ENCODE peak calls at places on chromosomes 6 and 20, in seven cellular contexts. M is NCI-H748 treated with DMSO at 0.1 percent for 48 hours; N is tibial nerve; K is HTR-8/SVneo; E is activated naive CD8-positive, alpha-beta T cell treated with anti-CD3 and anti-CD28 coated beads for 36 hours; D is GM12891; F is NCI-H82. S is an unnamed sample.

GRCh38 chr20:59632426-59633113 is 28.2 kb downstream of the PHACTR3 start:
- DNase-seq in M (no peak), N (no peak), K (no peak), E (no peak), D (no peak), F (no peak), S (peak; percentile 17)

GRCh38 chr20:4472906-4473305 is 248.8 kb upstream of the PRND start:
- DNase-seq in M (no peak), N (no peak), K (no peak), E (no peak), D (no peak), F (no peak), S (no peak)

GRCh38 chr6:50922579-50923525 is 104.2 kb downstream of the TFAP2B start:
- DNase-seq in M (no peak), N (no peak), K (no peak), E (no peak), D (no peak), F (no peak), S (no peak)

GRCh38 chr6:140071115-140071514 is 696.7 kb upstream of the CITED2 start:
- DNase-seq in M (no peak), N (no peak), K (no peak), E (no peak), D (no peak), F (no peak), S (no peak)

GRCh38 chr6:132045877-132046276 is 94.7 kb upstream of the CCN2 start:
- DNase-seq in M (no peak), N (no peak), K (no peak), E (no peak), D (no peak), F (no peak), S (no peak)

GRCh38 chr6:6191476-6191875 is 129.0 kb downstream of the F13A1 start:
- DNase-seq in M (no peak), N (no peak), K (no peak), E (no peak), D (no peak), F (no peak), S (no peak)

GRCh38 chr6:20757761-20758160 is 223.5 kb downstream of the CDKAL1 start:
- DNase-seq in M (no peak), N (no peak), K (no peak), E (no peak), D (no peak), F (no peak), S (no peak)

GRCh38 chr20:10079964-10080363 is 45.2 kb downstream of the ANKEF1 start:
- DNase-seq in M (no peak), N (no peak), K (no peak), E (no peak), D (no peak), F (no peak), S (no peak)

GRCh38 chr6:2875840-2876207 is 27.3 kb downstream of the SERPINB9 start:
- DNase-seq in M (no peak), N (no peak), K (no peak), E (peak; percentile 46), D (peak; percentile 42), F (no peak), S (no peak)

GRCh38 chr6:45822269-45822812 is 193.3 kb downstream of the CLIC5 start:
- DNase-seq in M (no peak), N (no peak), K (no peak), E (no peak), D (no peak), F (no peak), S (peak; percentile 1)

GRCh38 chr20:37390503-37390890 is 44.6 kb downstream of the SRC start:
- DNase-seq in M (no peak), N (no peak), K (no peak), E (no peak), D (no peak), F (no peak), S (no peak)

GRCh38 chr20:15379897-15380296 is 1042.5 kb upstream of the FLRT3 start:
- DNase-seq in M (no peak), N (no peak), K (no peak), E (no peak), D (no peak), F (no peak), S (no peak)

GRCh38 chr6:90319044-90319443 is 22.4 kb upstream of the BACH2 start:
- DNase-seq in M (no peak), N (no peak), K (no peak), E (peak; percentile 16), D (no peak), F (no peak), S (no peak)

GRCh38 chr20:58690851-58691250 is 1.7 kb upstream of the NPEPL1 start:
- DNase-seq in M (no peak), N (peak; percentile 56), K (no peak), E (no peak), D (no peak), F (peak; percentile 61), S (no peak)

GRCh38 chr6:144006731-144007454 is 1.2 kb downstream of the PLAGL1 start:
- DNase-seq in M (no peak), N (no peak), K (no peak), E (peak; percentile 2), D (no peak), F (no peak), S (no peak)

GRCh38 chr6:129766959-129767728 is 57.2 kb upstream of the ARHGAP18 start:
- DNase-seq in M (peak; percentile 15), N (no peak), K (peak; percentile 37), E (peak; percentile 75), D (peak; percentile 16), F (peak; percentile 92), S (peak; percentile 24)

GRCh38 chr6:125519367-125519766 is 217.6 kb upstream of the HDDC2 start:
- DNase-seq in M (no peak), N (no peak), K (no peak), E (no peak), D (no peak), F (no peak), S (no peak)

GRCh38 chr6:24658573-24659511 is 7.9 kb downstream of the TDP2 start:
- DNase-seq in M (no peak), N (no peak), K (no peak), E (no peak), D (no peak), F (no peak), S (no peak)

GRCh38 chr20:37651932-37652331 is 41.9 kb upstream of the CTNNBL1 start:
- DNase-seq in M (no peak), N (no peak), K (peak; percentile 78), E (peak; percentile 42), D (no peak), F (peak; percentile 59), S (no peak)

GRCh38 chr20:58327211-58327610 is 17.7 kb downstream of the RAB22A start:
- DNase-seq in M (no peak), N (no peak), K (no peak), E (no peak), D (no peak), F (no peak), S (no peak)

GRCh38 chr6:38387461-38387860 is 252.3 kb downstream of the BTBD9 start:
- DNase-seq in M (no peak), N (no peak), K (no peak), E (no peak), D (no peak), F (no peak), S (no peak)

GRCh38 chr20:22404609-22405170 is 179.7 kb downstream of the FOXA2 start:
- DNase-seq in M (no peak), N (no peak), K (no peak), E (no peak), D (no peak), F (no peak), S (no peak)

GRCh38 chr6:85482206-85483040 is 32.5 kb downstream of the NT5E start:
- DNase-seq in M (no peak), N (no peak), K (no peak), E (no peak), D (no peak), F (no peak), S (no peak)

GRCh38 chr20:19968488-19969073 is 48.6 kb upstream of the NAA20 start:
- DNase-seq in M (peak; percentile 43), N (no peak), K (no peak), E (no peak), D (no peak), F (no peak), S (no peak)

GRCh38 chr20:6768228-6769185 is 1.0 kb downstream of the BMP2 start:
- DNase-seq in M (no peak), N (peak; percentile 10), K (no peak), E (no peak), D (no peak), F (peak; percentile 16), S (no peak)

GRCh38 chr6:142702501-142703460 is 242.2 kb downstream of the HIVEP2 start:
- DNase-seq in M (no peak), N (peak; percentile 47), K (no peak), E (no peak), D (no peak), F (peak; percentile 8), S (peak; percentile 65)

GRCh38 chr6:165661416-165662001 is 1.5 kb downstream of the PDE10A start:
- DNase-seq in M (no peak), N (no peak), K (no peak), E (no peak), D (no peak), F (no peak), S (no peak)

GRCh38 chr6:70956451-70957283 is at the start of gene B3GAT2:
- DNase-seq in M (no peak), N (no peak), K (no peak), E (peak; percentile 8), D (peak; percentile 17), F (peak; percentile 61), S (peak; percentile 42)

GRCh38 chr6:28393912-28394662 is 5.5 kb downstream of the ZSCAN12 start:
- DNase-seq in M (no peak), N (no peak), K (no peak), E (no peak), D (no peak), F (no peak), S (no peak)

GRCh38 chr6:168451805-168452204 is 10.8 kb downstream of the SMOC2 start:
- DNase-seq in M (no peak), N (no peak), K (no peak), E (no peak), D (no peak), F (no peak), S (no peak)

GRCh38 chr6:44072959-44073611 is 54.2 kb downstream of the MRPL14 start:
- DNase-seq in M (no peak), N (peak; percentile 68), K (peak; percentile 74), E (peak; percentile 89), D (peak; percentile 85), F (no peak), S (no peak)

GRCh38 chr20:53045941-53046340 is 73.8 kb downstream of the TSHZ2 start:
- DNase-seq in M (no peak), N (no peak), K (no peak), E (no peak), D (no peak), F (no peak), S (no peak)

GRCh38 chr20:11270566-11270965 is 596.8 kb upstream of the JAG1 start:
- DNase-seq in M (no peak), N (no peak), K (no peak), E (no peak), D (no peak), F (no peak), S (no peak)

GRCh38 chr20:57677323-57677982 is 32.4 kb downstream of the PMEPA1 start:
- DNase-seq in M (peak; percentile 14), N (no peak), K (no peak), E (no peak), D (no peak), F (no peak), S (no peak)

GRCh38 chr6:24394777-24395437 is 7.8 kb upstream of the MRS2 start:
- DNase-seq in M (no peak), N (no peak), K (peak; percentile 59), E (no peak), D (no peak), F (no peak), S (no peak)

GRCh38 chr6:32415521-32416019 is 8.6 kb upstream of the BTNL2 start:
- DNase-seq in M (peak; percentile 34), N (peak; percentile 88), K (peak; percentile 59), E (peak; percentile 63), D (peak; percentile 25), F (peak; percentile 85), S (peak; percentile 66)